ENCODE peak calls at places on chromosomes 3 and 15, in eight cellular contexts. H is neural progenitor cell, W is mammary epithelial cell, A is PC-3, J is K562, G is HepG2, M is IMR-90, L is HCT116. R is an unnamed sample.

GRCh38 chr3:148789156-148789555 is 38.5 kb upstream of the CPB1 start:
- DNase-seq in H (no peak), W (no peak), A (no peak), J (no peak), G (no peak), M (no peak), L (no peak), R (no peak)

GRCh38 chr3:66342717-66343373 is 122.0 kb downstream of the SLC25A26 start:
- DNase-seq in H (no peak), W (no peak), A (no peak), J (no peak), G (no peak), M (no peak), L (no peak), R (no peak)

GRCh38 chr3:15982667-15983145 is 184.9 kb upstream of the ANKRD28 start:
- DNase-seq in H (peak), W (peak), A (peak), J (no peak), G (no peak), M (peak), L (peak), R (no peak)

GRCh38 chr15:82129769-82130168 is 84.0 kb upstream of the MEX3B start:
- DNase-seq in H (no peak), W (no peak), A (peak), J (no peak), G (no peak), M (peak), L (no peak), R (no peak)

GRCh38 chr3:105823149-105823866 is 45.5 kb downstream of the CBLB start:
- DNase-seq in H (no peak), W (peak), A (peak), J (no peak), G (peak), M (peak), L (peak), R (no peak)

GRCh38 chr3:119352863-119353527 is 58.8 kb downstream of the ARHGAP31 start:
- DNase-seq in H (no peak), W (peak), A (peak), J (no peak), G (peak), M (peak), L (peak), R (no peak)

GRCh38 chr3:61687206-61687605 is 125.8 kb downstream of the PTPRG start:
- DNase-seq in H (no peak), W (no peak), A (no peak), J (no peak), G (peak), M (no peak), L (no peak), R (peak)

GRCh38 chr15:51516291-51516690 is 106.3 kb downstream of the DMXL2 start:
- DNase-seq in H (no peak), W (no peak), A (no peak), J (no peak), G (no peak), M (no peak), L (no peak), R (no peak)

GRCh38 chr15:25739687-25740121 is 123.4 kb downstream of the ATP10A start:
- DNase-seq in H (peak), W (no peak), A (peak), J (no peak), G (no peak), M (peak), L (no peak), R (no peak)

GRCh38 chr3:12677616-12678015 is 13.7 kb upstream of the RAF1 start:
- DNase-seq in H (no peak), W (no peak), A (no peak), J (no peak), G (no peak), M (no peak), L (no peak), R (no peak)

GRCh38 chr15:99385865-99386264 is 134.6 kb downstream of the LRRC28 start:
- DNase-seq in H (no peak), W (no peak), A (peak), J (no peak), G (peak), M (peak), L (no peak), R (peak)

GRCh38 chr3:62562017-62562416 is 188.7 kb upstream of the FEZF2 start:
- DNase-seq in H (no peak), W (no peak), A (peak), J (no peak), G (no peak), M (peak), L (no peak), R (no peak)

GRCh38 chr3:195752066-195752465 is 31.3 kb downstream of the MUC20 start:
- DNase-seq in H (no peak), W (no peak), A (no peak), J (no peak), G (no peak), M (no peak), L (no peak), R (no peak)

GRCh38 chr3:170961616-170962400 is 53.4 kb upstream of the EIF5A2 start:
- DNase-seq in H (peak), W (peak), A (peak), J (no peak), G (peak), M (peak), L (peak), R (peak)

GRCh38 chr15:75725021-75725718 is 12.5 kb upstream of the CSPG4 start:
- DNase-seq in H (no peak), W (no peak), A (no peak), J (no peak), G (no peak), M (no peak), L (no peak), R (no peak)

GRCh38 chr3:197516517-197516889 is 39.3 kb downstream of the BDH1 start:
- DNase-seq in H (no peak), W (peak), A (peak), J (peak), G (peak), M (peak), L (peak), R (no peak)

GRCh38 chr3:119601154-119601553 is 3.5 kb downstream of the PLA1A start:
- DNase-seq in H (no peak), W (no peak), A (no peak), J (no peak), G (no peak), M (no peak), L (no peak), R (no peak)

GRCh38 chr15:41337631-41338522 is 5.2 kb downstream of the NUSAP1 start:
- DNase-seq in H (no peak), W (no peak), A (no peak), J (no peak), G (no peak), M (no peak), L (no peak), R (no peak)

GRCh38 chr3:189349772-189350171 is 178.0 kb downstream of the TPRG1 start:
- DNase-seq in H (no peak), W (no peak), A (no peak), J (no peak), G (no peak), M (no peak), L (no peak), R (no peak)

GRCh38 chr3:172644258-172644657 is 66.6 kb downstream of the NCEH1 start:
- DNase-seq in H (no peak), W (no peak), A (no peak), J (no peak), G (no peak), M (no peak), L (no peak), R (no peak)

GRCh38 chr3:109900774-109901173 is 563.4 kb upstream of the DPPA4 start:
- DNase-seq in H (no peak), W (peak), A (peak), J (no peak), G (no peak), M (no peak), L (no peak), R (peak)

GRCh38 chr3:177284383-177284881 is 87.2 kb upstream of the TBL1XR1 start:
- DNase-seq in H (peak), W (no peak), A (no peak), J (peak), G (peak), M (peak), L (peak), R (peak)

GRCh38 chr3:58184982-58185360 is 25.8 kb downstream of the DNASE1L3 start:
- DNase-seq in H (no peak), W (no peak), A (no peak), J (no peak), G (no peak), M (no peak), L (no peak), R (no peak)

GRCh38 chr3:144200004-144200403 is 228.4 kb downstream of the DIPK2A start:
- DNase-seq in H (no peak), W (no peak), A (no peak), J (no peak), G (no peak), M (peak), L (no peak), R (no peak)

GRCh38 chr3:167100200-167100599 is 279.9 kb downstream of the ZBBX start:
- DNase-seq in H (no peak), W (no peak), A (no peak), J (no peak), G (no peak), M (no peak), L (no peak), R (no peak)

GRCh38 chr3:72031581-72031980 is 246.6 kb upstream of the PROK2 start:
- DNase-seq in H (no peak), W (peak), A (peak), J (no peak), G (no peak), M (peak), L (no peak), R (no peak)

GRCh38 chr15:78317145-78317836 is 17.9 kb upstream of the SKIC8 start:
- DNase-seq in H (no peak), W (peak), A (peak), J (peak), G (no peak), M (no peak), L (no peak), R (peak)

GRCh38 chr15:68930268-68931022 is at the start of gene SPESP1:
- DNase-seq in H (no peak), W (no peak), A (no peak), J (no peak), G (no peak), M (peak), L (no peak), R (peak)

GRCh38 chr15:40069178-40070165 is 30.5 kb upstream of the SRP14 start:
- DNase-seq in H (peak), W (peak), A (peak), J (no peak), G (peak), M (no peak), L (peak), R (peak)

GRCh38 chr3:188170461-188171459 is 16.8 kb downstream of the LPP start:
- DNase-seq in H (no peak), W (peak), A (peak), J (no peak), G (peak), M (no peak), L (no peak), R (peak)

GRCh38 chr3:184781801-184782200 is 30.2 kb upstream of the VPS8 start:
- DNase-seq in H (peak), W (no peak), A (no peak), J (no peak), G (no peak), M (no peak), L (no peak), R (no peak)

GRCh38 chr15:88621789-88622604 is 857 bp downstream of the AEN start:
- DNase-seq in H (peak), W (peak), A (peak), J (no peak), G (peak), M (peak), L (no peak), R (peak)

DNA sequence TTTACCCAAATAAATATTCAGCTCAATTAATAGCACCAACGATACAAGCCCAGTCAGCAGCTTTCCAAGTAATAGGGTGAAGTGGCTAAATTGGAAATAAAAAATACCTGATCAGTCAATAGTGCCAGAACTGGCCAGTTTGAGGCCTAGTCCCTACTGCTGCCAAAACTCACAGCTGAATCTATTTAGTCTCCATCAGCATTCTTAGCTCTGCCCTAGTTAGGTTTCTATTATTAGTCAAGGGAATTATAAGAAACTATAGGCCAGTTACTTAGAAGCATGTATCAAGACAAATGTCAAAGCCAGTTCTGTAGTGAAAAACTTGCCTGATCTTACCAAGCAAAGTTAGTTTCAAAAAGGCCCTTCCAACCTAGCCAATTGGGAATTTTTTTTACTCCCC is 146.2 kb upstream of the ZBTB20 start:
- DNase-seq in H (no peak), W (no peak), A (no peak), J (no peak), G (no peak), M (no peak), L (no peak), R (no peak)
- H3K9ac ChIP-seq in H (no peak), W (no peak), A (no peak), J (no peak), G (no peak), M (no peak), L (no peak), R (no peak)

DNA sequence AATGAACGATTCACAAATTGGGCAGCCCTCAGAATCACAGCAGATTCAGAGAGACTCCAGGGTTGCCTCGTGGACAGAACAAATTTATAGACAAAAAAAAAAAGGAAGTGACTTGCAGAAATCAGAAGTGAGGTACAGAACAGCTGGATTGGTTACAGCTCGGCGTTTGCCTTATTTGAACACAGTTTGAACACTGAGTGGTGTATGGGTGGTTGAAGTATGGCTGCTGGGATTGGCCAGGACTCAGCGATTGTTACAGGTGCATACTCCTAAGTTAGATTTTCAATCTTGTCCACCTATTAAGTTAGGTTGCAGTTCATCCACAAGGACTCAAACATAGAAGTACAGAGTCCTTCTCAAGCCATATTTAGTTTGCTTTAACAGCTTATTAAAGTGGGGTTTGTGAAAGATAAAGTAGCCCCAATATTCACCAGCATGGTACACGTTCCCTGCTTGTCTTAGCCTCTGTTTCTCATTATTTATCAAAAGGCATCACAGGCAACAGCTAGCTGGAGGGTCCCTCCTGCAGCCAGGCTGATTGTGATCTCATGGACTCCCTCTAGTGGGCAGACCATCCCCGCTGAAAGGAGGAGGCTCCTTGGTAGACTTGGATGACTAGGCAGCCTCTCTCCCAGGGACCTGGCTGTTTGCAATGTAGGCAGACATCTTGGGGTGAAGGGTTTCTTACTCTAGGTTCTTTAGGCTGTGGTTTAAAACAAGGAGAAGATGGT is 17.6 kb upstream of the ALDH1L1 start:
- DNase-seq in H (peak), W (peak), A (peak), J (peak), G (peak), M (peak), L (peak), R (peak)
- TF ChIP-seq CTCF in H (peak), W (peak), A (peak), J (peak), G (peak), M (peak), L (peak), R (peak)

DNA sequence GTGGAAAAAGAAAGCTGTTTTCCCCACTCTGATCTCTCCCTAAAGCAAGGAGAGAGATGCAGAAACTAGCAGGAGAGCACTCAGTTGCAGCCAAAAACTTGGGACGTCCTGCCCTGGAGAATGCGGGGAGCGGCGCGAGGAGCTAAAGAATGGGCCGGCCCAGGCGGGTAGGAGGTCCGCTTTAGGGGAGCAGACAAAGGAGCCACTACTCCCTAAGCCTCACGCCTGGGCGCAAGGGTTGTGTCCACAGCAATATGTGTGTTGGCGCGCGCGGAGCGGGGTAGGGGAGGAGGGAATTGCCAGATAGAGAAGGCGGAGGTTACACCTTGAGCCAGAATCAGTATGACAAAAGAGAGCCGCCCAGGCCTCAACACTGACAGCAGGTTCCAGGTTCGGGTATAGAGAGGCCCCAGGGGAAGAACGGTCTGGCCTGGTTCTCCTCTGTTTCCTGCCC is 2.9 kb downstream of the WNT5A start:
- DNase-seq in H (peak), W (no peak), A (no peak), J (no peak), G (no peak), M (no peak), L (no peak), R (no peak)
- H3K4me3 ChIP-seq in H (peak), W (no peak), A (peak), J (no peak), G (no peak), M (peak), L (no peak), R (no peak)

GRCh38 chr15:64462492-64462891 is 2.1 kb downstream of the ZNF609 start:
- DNase-seq in H (no peak), W (no peak), A (no peak), J (no peak), G (no peak), M (no peak), L (no peak), R (no peak)
- H3K9ac ChIP-seq in H (no peak), W (no peak), A (no peak), J (no peak), G (no peak), M (no peak), L (no peak), R (no peak)

GRCh38 chr3:122091602-122092006 is 36.4 kb downstream of the CD86 start:
- DNase-seq in H (no peak), W (no peak), A (no peak), J (no peak), G (no peak), M (no peak), L (no peak), R (no peak)
- TF ChIP-seq CTCF in H (no peak), W (no peak), A (no peak), J (no peak), G (no peak), M (no peak), L (no peak), R (no peak)

DNA sequence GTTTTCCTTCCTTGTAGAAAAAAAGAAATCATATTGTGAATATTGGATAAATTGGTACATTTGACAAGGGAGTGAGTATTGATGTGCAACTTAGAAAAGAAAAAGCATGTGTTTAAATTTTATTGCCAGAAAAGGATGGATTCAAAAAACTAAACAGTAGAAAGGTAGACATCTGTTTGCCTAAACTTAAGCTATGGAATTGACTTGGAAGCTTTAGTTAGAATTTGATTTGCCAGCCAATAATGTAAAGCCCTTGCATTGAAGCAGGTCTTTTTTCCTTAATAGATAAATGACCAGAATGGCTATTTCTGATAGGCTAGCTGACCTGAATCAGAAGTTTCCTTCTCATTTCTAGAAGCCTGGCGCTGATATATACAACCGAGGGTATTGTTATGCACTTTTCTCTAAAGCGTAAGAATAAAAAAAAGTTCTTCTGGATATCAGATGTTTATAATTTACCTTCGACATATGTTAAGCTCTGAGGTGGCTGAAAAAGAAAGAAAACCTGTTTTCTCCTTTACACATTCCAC is 4.2 kb downstream of the RARB start:
- DNase-seq in H (no peak), W (peak), A (no peak), J (no peak), G (no peak), M (no peak), L (no peak), R (no peak)
- H3K4me3 ChIP-seq in H (no peak), W (no peak), A (no peak), J (no peak), G (no peak), M (no peak), L (no peak), R (no peak)

GRCh38 chr3:113153499-113154107 is 57.8 kb upstream of the BOC start:
- DNase-seq in H (no peak), W (no peak), A (peak), J (no peak), G (no peak), M (no peak), L (no peak), R (no peak)
- H3K9ac ChIP-seq in H (no peak), W (no peak), A (no peak), J (no peak), G (no peak), M (no peak), L (no peak), R (no peak)

R was measured in colonic mucosa.